ENCODE peak calls at places on chromosomes 2 and 18, in ten cellular contexts. I is skeletal muscle cell, P is type B pancreatic cell, M is stomach, L is Peyer's patch, X is NCI-H2107, U is dermis blood vessel endothelial cell, J is NCI-H82, E is nephron progenitor cell, B is endodermal cell. T is an unnamed sample.

GRCh38 chr2:37276291-37276690 is 44.8 kb downstream of the NDUFAF7 start:
- DNase-seq in I (no peak), P (no peak), M (no peak), L (no peak), X (no peak), U (no peak), J (no peak), E (no peak), B (no peak), T (no peak)

GRCh38 chr2:8626572-8626971 is 55.3 kb upstream of the ID2 start:
- DNase-seq in I (no peak), P (no peak), M (no peak), L (no peak), X (no peak), U (no peak), J (no peak), E (no peak), B (no peak), T (no peak)

GRCh38 chr18:77131100-77131651 is 1.4 kb downstream of the MBP start:
- DNase-seq in I (no peak), P (peak; percentile 50), M (no peak), L (peak; percentile 59), X (no peak), U (peak; percentile 26), J (no peak), E (no peak), B (no peak), T (no peak)

GRCh38 chr2:143193121-143193520 is 63.9 kb downstream of the ARHGAP15 start:
- DNase-seq in I (no peak), P (no peak), M (no peak), L (no peak), X (no peak), U (no peak), J (no peak), E (no peak), B (peak; percentile 60), T (no peak)

GRCh38 chr2:2318949-2319348 is 12.1 kb downstream of the MYT1L start:
- DNase-seq in I (no peak), P (no peak), M (no peak), L (no peak), X (no peak), U (no peak), J (no peak), E (no peak), B (no peak), T (no peak)

GRCh38 chr2:231297108-231297908 is 98.2 kb upstream of the B3GNT7 start:
- DNase-seq in I (no peak), P (no peak), M (peak; percentile 69), L (peak; percentile 50), X (no peak), U (peak; percentile 79), J (peak; percentile 72), E (peak; percentile 69), B (peak; percentile 92), T (no peak)

GRCh38 chr2:175187378-175187777 is 5.9 kb upstream of the ATP5MC3 start:
- DNase-seq in I (no peak), P (no peak), M (no peak), L (no peak), X (no peak), U (peak; percentile 23), J (peak; percentile 51), E (no peak), B (peak; percentile 61), T (no peak)

GRCh38 chr2:16127958-16128357 is 187.6 kb downstream of the MYCN start:
- DNase-seq in I (no peak), P (no peak), M (no peak), L (no peak), X (no peak), U (no peak), J (no peak), E (no peak), B (peak; percentile 16), T (no peak)

GRCh38 chr2:233404227-233404626 is 49.9 kb downstream of the DGKD start:
- DNase-seq in I (no peak), P (no peak), M (peak; percentile 75), L (peak; percentile 58), X (peak; percentile 3), U (peak; percentile 76), J (peak; percentile 45), E (no peak), B (peak; percentile 84), T (no peak)

GRCh38 chr2:113818382-113818951 is 62.0 kb upstream of the SLC35F5 start:
- DNase-seq in I (peak; percentile 98), P (no peak), M (peak; percentile 72), L (peak; percentile 18), X (no peak), U (peak; percentile 90), J (peak; percentile 21), E (peak; percentile 53), B (peak; percentile 84), T (peak; percentile 92)